ENCODE peak calls at places on chromosomes 2 and 18, in four cellular contexts. P is lung microvascular endothelial cell, T is nephron progenitor cell, Z is fibroblast of the aortic adventitia. K is an unnamed sample.
A peak's percentile ranks its signal among the peaks of the same experiment; 100 is the strongest.

GRCh38 chr2:189486237-189486770 is 45.0 kb downstream of the WDR75 start:
- DNase-seq in P (no peak), T (no peak), Z (no peak), K (no peak)

GRCh38 chr18:37019157-37019571 is 190.2 kb downstream of the KIAA1328 start:
- DNase-seq in P (no peak), T (no peak), Z (no peak), K (no peak)

GRCh38 chr2:237258146-237258545 is 155.8 kb downstream of the COL6A3 start:
- DNase-seq in P (no peak), T (no peak), Z (no peak), K (no peak)

GRCh38 chr18:6943143-6943542 is 174.5 kb downstream of the LAMA1 start:
- DNase-seq in P (no peak), T (no peak), Z (no peak), K (no peak)

GRCh38 chr18:48023334-48024008 is 93.0 kb upstream of the SMAD2 start:
- DNase-seq in P (peak; percentile 86), T (peak; percentile 59), Z (peak; percentile 89), K (peak; percentile 45)

GRCh38 chr2:72326759-72327158 is 179.1 kb upstream of the CYP26B1 start:
- DNase-seq in P (no peak), T (no peak), Z (peak; percentile 57), K (no peak)

GRCh38 chr2:75564713-75565369 is 4.1 kb upstream of the EVA1A start:
- DNase-seq in P (no peak), T (no peak), Z (no peak), K (no peak)

GRCh38 chr2:187215576-187216240 is 232.3 kb downstream of the CALCRL start:
- DNase-seq in P (no peak), T (no peak), Z (peak; percentile 12), K (no peak)

GRCh38 chr18:11948852-11949523 is 32.3 kb upstream of the IMPA2 start:
- DNase-seq in P (peak; percentile 17), T (no peak), Z (peak; percentile 19), K (no peak)

GRCh38 chr18:12253517-12254136 is 534 bp upstream of the CIDEA start:
- DNase-seq in P (no peak), T (peak; percentile 34), Z (no peak), K (no peak)

GRCh38 chr2:8524388-8524787 is 157.5 kb upstream of the ID2 start:
- DNase-seq in P (no peak), T (no peak), Z (no peak), K (no peak)

GRCh38 chr18:12287684-12288405 is 20.2 kb upstream of the TUBB6 start:
- DNase-seq in P (peak; percentile 23), T (peak; percentile 67), Z (peak; percentile 90), K (no peak)

GRCh38 chr2:115162454-115163293 is 720.2 kb downstream of the DPP10 start:
- DNase-seq in P (no peak), T (peak; percentile 32), Z (no peak), K (no peak)

GRCh38 chr18:11149441-11150270 is at the start of gene PIEZO2:
- DNase-seq in P (peak; percentile 90), T (peak; percentile 89), Z (peak; percentile 11), K (peak; percentile 40)

GRCh38 chr2:66919286-66919685 is 477.8 kb upstream of the ETAA1 start:
- DNase-seq in P (no peak), T (no peak), Z (no peak), K (no peak)

GRCh38 chr2:43484323-43484930 is 111.4 kb downstream of the THADA start:
- DNase-seq in P (peak; percentile 91), T (peak; percentile 10), Z (peak; percentile 96), K (peak; percentile 53)

GRCh38 chr18:74635202-74635969 is 37.7 kb downstream of the ZNF407 start:
- DNase-seq in P (no peak), T (peak; percentile 21), Z (no peak), K (no peak)

GRCh38 chr18:57951999-57952774 is 91.8 kb upstream of the NEDD4L start:
- DNase-seq in P (no peak), T (no peak), Z (peak; percentile 50), K (no peak)

GRCh38 chr2:222548997-222549396 is 106.9 kb downstream of the FARSB start:
- DNase-seq in P (no peak), T (no peak), Z (peak; percentile 50), K (no peak)

GRCh38 chr18:2847341-2848144 is 737 bp downstream of the EMILIN2 start:
- DNase-seq in P (peak; percentile 34), T (peak; percentile 50), Z (peak; percentile 51), K (no peak)

GRCh38 chr18:13279181-13280065 is 60.9 kb downstream of the LDLRAD4 start:
- DNase-seq in P (no peak), T (no peak), Z (no peak), K (no peak)

GRCh38 chr18:46623541-46623940 is 33.5 kb downstream of the LOXHD1 start:
- DNase-seq in P (peak; percentile 47), T (no peak), Z (no peak), K (no peak)

GRCh38 chr2:127100261-127101047 is 6.5 kb downstream of the BIN1 start:
- DNase-seq in P (no peak), T (no peak), Z (peak; percentile 23), K (no peak)

GRCh38 chr2:132668189-132668833 is 1.7 kb downstream of the LYPD1 start:
- DNase-seq in P (no peak), T (peak; percentile 74), Z (peak; percentile 31), K (no peak)

GRCh38 chr2:2850891-2851290 is 519.8 kb upstream of the MYT1L start:
- DNase-seq in P (no peak), T (no peak), Z (no peak), K (no peak)

GRCh38 chr2:172878260-172878659 is 142.6 kb downstream of the RAPGEF4 start:
- DNase-seq in P (peak; percentile 30), T (no peak), Z (peak; percentile 31), K (no peak)

GRCh38 chr2:100043246-100043890 is 99.0 kb downstream of the AFF3 start:
- DNase-seq in P (no peak), T (no peak), Z (no peak), K (no peak)

GRCh38 chr18:13521418-13521817 is 204.9 kb downstream of the FAM210A start:
- DNase-seq in P (no peak), T (no peak), Z (no peak), K (no peak)

GRCh38 chr2:18819566-18819965 is 230.2 kb upstream of the NT5C1B start:
- DNase-seq in P (no peak), T (no peak), Z (no peak), K (no peak)

GRCh38 chr18:62717850-62718229 is 2.5 kb downstream of the PHLPP1 start:
- DNase-seq in P (no peak), T (no peak), Z (peak; percentile 53), K (no peak)

GRCh38 chr2:21256006-21256405 is 132.2 kb downstream of the TDRD15 start:
- DNase-seq in P (peak; percentile 26), T (no peak), Z (no peak), K (peak; percentile 48)

GRCh38 chr2:105934467-105934866 is 189.8 kb downstream of the NCK2 start:
- DNase-seq in P (no peak), T (peak; percentile 7), Z (no peak), K (no peak)

GRCh38 chr2:71893646-71894045 is 254.0 kb downstream of the CYP26B1 start:
- DNase-seq in P (no peak), T (no peak), Z (no peak), K (no peak)

GRCh38 chr2:222907790-222908431 is 47.1 kb downstream of the ACSL3 start:
- DNase-seq in P (no peak), T (no peak), Z (peak; percentile 62), K (no peak)